ENCODE peak calls at places on chromosomes 11 and 22, in four cellular contexts. E, L, G and A are unnamed samples.

GRCh38 chr11:93512073-93512475 is 31.1 kb downstream of the SMCO4 start:
- DNase-seq in E (no peak), L (no peak), G (no peak), A (no peak)

GRCh38 chr22:50436134-50436830 is 38.6 kb downstream of the SBF1 start:
- DNase-seq in G (no peak), E (no peak), L (peak), A (no peak)

GRCh38 chr11:28798286-28798685 is 690.1 kb downstream of the METTL15 start:
- DNase-seq in L (no peak), E (peak), G (no peak), A (no peak)

GRCh38 chr11:93843906-93844305 is 6.5 kb downstream of the VSTM5 start:
- DNase-seq in G (no peak), E (no peak), L (no peak), A (no peak)

GRCh38 chr22:20422965-20423635 is 14.5 kb downstream of the SCARF2 start:
- DNase-seq in L (peak), G (peak), E (no peak), A (no peak)

GRCh38 chr11:13061294-13061990 is 52.3 kb downstream of the RASSF10 start:
- DNase-seq in E (peak), L (no peak), G (peak), A (no peak)

GRCh38 chr11:66879583-66879982 is 22.7 kb downstream of the LRFN4 start:
- DNase-seq in G (no peak), L (no peak), E (no peak), A (no peak)

GRCh38 chr11:63940786-63941185 is 2.0 kb downstream of the NAA40 start:
- DNase-seq in G (no peak), E (no peak), L (no peak), A (no peak)

GRCh38 chr22:24189249-24190158 is 8.2 kb downstream of the SUSD2 start:
- DNase-seq in G (peak), E (peak), L (peak), A (no peak)

GRCh38 chr11:131421066-131421855 is 50.8 kb downstream of the NTM start:
- DNase-seq in G (no peak), L (no peak), E (no peak), A (no peak)

GRCh38 chr22:38397189-38398097 is 57.6 kb downstream of the KCNJ4 start:
- DNase-seq in G (peak), E (peak), L (peak), A (no peak)

GRCh38 chr11:26017903-26018750 is 313.8 kb upstream of the ANO3 start:
- DNase-seq in E (no peak), G (no peak), L (no peak), A (no peak)

GRCh38 chr22:17945851-17946690 is 78.3 kb downstream of the MICAL3 start:
- DNase-seq in E (no peak), L (no peak), G (no peak), A (no peak)

GRCh38 chr22:44382461-44383038 is 69.8 kb upstream of the SHISAL1 start:
- DNase-seq in E (peak), L (peak), G (no peak), A (no peak)

GRCh38 chr11:67413266-67413797 is 2.1 kb upstream of the CARNS1 start:
- DNase-seq in E (no peak), L (no peak), G (no peak), A (no peak)

GRCh38 chr22:47012589-47013365 is 250.3 kb downstream of the TBC1D22A start:
- DNase-seq in E (peak), G (peak), L (no peak), A (no peak)

GRCh38 chr11:103091024-103091423 is 936 bp downstream of the DCUN1D5 start:
- DNase-seq in L (no peak), G (peak), E (peak), A (no peak)

GRCh38 chr22:27063381-27063780 is 406.0 kb downstream of the MIAT start:
- DNase-seq in G (no peak), E (no peak), L (no peak), A (no peak)

GRCh38 chr11:74208507-74208906 is 37.4 kb downstream of the PPME1 start:
- DNase-seq in L (no peak), G (no peak), E (no peak), A (no peak)

GRCh38 chr11:64788321-64789215 is 10.2 kb upstream of the SF1 start:
- DNase-seq in L (no peak), G (no peak), E (no peak), A (no peak)

GRCh38 chr22:36860017-36860416 is 789 bp upstream of the NCF4 start:
- DNase-seq in E (no peak), G (peak), L (no peak), A (no peak)

GRCh38 chr11:9716275-9717039 is 52.6 kb downstream of the SWAP70 start:
- DNase-seq in G (peak), L (no peak), E (peak), A (no peak)

GRCh38 chr11:15913261-15913660 is 443.1 kb downstream of the SOX6 start:
- DNase-seq in L (no peak), G (no peak), E (no peak), A (no peak)

GRCh38 chr11:125890447-125891100 is 3.1 kb downstream of the HYLS1 start:
- DNase-seq in L (no peak), G (peak), E (no peak), A (no peak)

GRCh38 chr11:125883375-125883774 is 4.1 kb upstream of the HYLS1 start:
- DNase-seq in E (no peak), G (no peak), L (no peak), A (no peak)

GRCh38 chr11:125887373-125888324 is at the start of gene HYLS1:
- DNase-seq in E (peak), L (peak), G (peak), A (peak)

GRCh38 chr11:125892071-125892470 is 4.6 kb downstream of the HYLS1 start:
- DNase-seq in G (peak), E (peak), L (no peak), A (no peak)

GRCh38 chr11:125886997-125887372 is 483 bp upstream of the HYLS1 start:
- DNase-seq in E (no peak), L (peak), G (peak), A (no peak)
- H3K4me3 ChIP-seq in E (peak), L (peak), G (peak), A (peak)

DNA sequence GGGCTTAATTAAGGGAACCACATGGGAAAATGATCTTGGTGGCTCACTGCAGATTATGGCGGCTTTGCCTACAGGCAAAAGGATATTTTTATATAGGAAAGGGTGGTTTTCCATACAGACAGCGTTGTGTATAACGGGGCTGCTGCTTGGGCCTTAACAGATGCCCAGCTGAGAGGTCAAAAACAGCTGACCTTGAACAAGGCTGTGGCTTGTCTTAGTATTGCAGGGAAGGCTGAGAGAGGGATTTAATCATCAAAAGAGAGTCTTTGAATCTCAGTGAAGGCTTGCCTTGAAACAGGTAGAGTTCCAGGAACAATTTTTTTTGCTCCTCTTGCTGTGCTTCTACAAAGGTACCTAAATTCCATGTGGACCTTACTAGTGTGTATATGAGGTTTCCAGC is 301.6 kb upstream of the C11orf87 start:
- DNase-seq in E (no peak), L (no peak), G (no peak), A (no peak)
- H3K4me3 ChIP-seq in E (no peak), L (no peak), G (no peak), A (no peak)

GRCh38 chr11:121350314-121351046 is 57.9 kb downstream of the SC5D start:
- DNase-seq in G (no peak), E (no peak), L (no peak), A (no peak)

GRCh38 chr11:121348220-121348875 is 55.8 kb downstream of the SC5D start:
- DNase-seq in G (no peak), L (no peak), E (no peak), A (no peak)

GRCh38 chr11:121351089-121351488 is 58.5 kb downstream of the SC5D start:
- DNase-seq in G (no peak), E (no peak), L (no peak), A (no peak)

GRCh38 chr11:121347805-121348204 is 55.2 kb downstream of the SC5D start:
- DNase-seq in G (no peak), E (no peak), L (no peak), A (no peak)

DNA sequence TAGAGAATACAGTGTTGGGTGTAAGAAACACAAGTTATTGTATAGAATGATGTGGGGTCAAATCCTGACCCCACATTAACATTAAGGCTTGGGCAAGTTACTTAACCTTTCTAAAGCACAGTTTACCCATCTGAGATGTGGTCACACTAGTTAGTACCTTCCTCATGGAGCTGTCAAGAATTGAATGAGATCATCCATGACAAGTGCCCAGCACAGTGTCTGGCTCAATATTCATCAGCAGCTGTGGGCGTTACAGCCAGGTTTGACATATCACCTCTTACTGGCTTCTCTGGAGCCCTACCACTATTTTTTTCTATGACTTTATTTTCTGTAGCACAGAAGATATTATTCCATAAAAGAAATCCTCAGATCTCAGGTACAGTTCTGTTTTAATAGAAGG is 57.2 kb downstream of the SC5D start:
- DNase-seq in L (no peak), G (no peak), E (no peak), A (no peak)
- H3K4me3 ChIP-seq in L (no peak), G (no peak), E (no peak), A (no peak)

GRCh38 chr11:1854949-1855885 is 2.3 kb downstream of the LSP1 start:
- DNase-seq in E (no peak), L (no peak), G (no peak), A (no peak)
- H3K4me3 ChIP-seq in E (no peak), L (no peak), G (no peak), A (no peak)